ENCODE peak calls at places on chromosome 15, in ten cellular contexts. U is upper lobe of right lung; V is fibroblast of lung; H is natural killer cell treated with Interleukin-12 subunit alpha and Interleukin-12 subunit beta and Interleukin-15 and Interleukin-18, amount 100 ng/mL, for 72 hours; M is mucosa of gallbladder; O is activated naive CD4-positive, alpha-beta T cell; I is Calu3; D is amniotic epithelial cell; L is RWPE1; Q is fibroblast of the conjunctiva. A is an unnamed sample.

GRCh38 chr15:52093539-52094502 is 18.8 kb downstream of the BCL2L10 start:
- DNase-seq in U (no peak), V (peak; percentile 95), H (no peak), M (no peak), O (no peak), I (no peak), D (peak; percentile 98), L (peak; percentile 93), Q (peak; percentile 82), A (no peak)

GRCh38 chr15:68400066-68400456 is 31.9 kb downstream of the ITGA11 start:
- DNase-seq in U (no peak), V (no peak), H (no peak), M (no peak), O (no peak), I (no peak), D (peak; percentile 48), L (no peak), Q (no peak), A (no peak)

GRCh38 chr15:73781038-73781925 is 28.1 kb upstream of the INSYN1 start:
- DNase-seq in U (no peak), V (peak; percentile 9), H (peak; percentile 39), M (no peak), O (no peak), I (peak; percentile 30), D (peak; percentile 49), L (peak; percentile 36), Q (no peak), A (peak; percentile 60)

GRCh38 chr15:64894395-64895056 is 17.2 kb upstream of the ANKDD1A start:
- DNase-seq in U (no peak), V (no peak), H (no peak), M (peak; percentile 43), O (peak; percentile 77), I (no peak), D (no peak), L (no peak), Q (no peak), A (no peak)

GRCh38 chr15:29097168-29097567 is 172.5 kb downstream of the NSMCE3 start:
- DNase-seq in U (no peak), V (no peak), H (no peak), M (no peak), O (no peak), I (no peak), D (no peak), L (no peak), Q (no peak), A (peak; percentile 72)

GRCh38 chr15:89198196-89198595 is 23.2 kb downstream of the RLBP1 start:
- DNase-seq in U (no peak), V (no peak), H (no peak), M (no peak), O (no peak), I (no peak), D (no peak), L (no peak), Q (no peak), A (no peak)

GRCh38 chr15:98956796-98957553 is 50.6 kb downstream of the PGPEP1L start:
- DNase-seq in U (no peak), V (no peak), H (no peak), M (no peak), O (no peak), I (no peak), D (no peak), L (no peak), Q (no peak), A (no peak)

GRCh38 chr15:68411735-68412134 is 20.2 kb downstream of the ITGA11 start:
- DNase-seq in U (no peak), V (no peak), H (no peak), M (peak; percentile 5), O (no peak), I (no peak), D (no peak), L (no peak), Q (no peak), A (peak; percentile 11)

GRCh38 chr15:74869726-74870407 is 3.3 kb downstream of the SCAMP2 start:
- DNase-seq in U (peak; percentile 80), V (no peak), H (no peak), M (peak; percentile 65), O (no peak), I (no peak), D (peak; percentile 27), L (no peak), Q (no peak), A (peak; percentile 89)

GRCh38 chr15:47300596-47300995 is 416.7 kb upstream of the SEMA6D start:
- DNase-seq in U (no peak), V (no peak), H (no peak), M (no peak), O (no peak), I (no peak), D (no peak), L (no peak), Q (no peak), A (no peak)

GRCh38 chr15:63388511-63388910 is 6.9 kb upstream of the CA12 start:
- DNase-seq in U (no peak), V (no peak), H (no peak), M (no peak), O (no peak), I (no peak), D (no peak), L (no peak), Q (no peak), A (no peak)

GRCh38 chr15:31434418-31435255 is 108.0 kb downstream of the KLF13 start:
- DNase-seq in U (peak; percentile 82), V (peak; percentile 90), H (peak; percentile 96), M (peak; percentile 62), O (peak; percentile 72), I (no peak), D (peak; percentile 75), L (peak; percentile 51), Q (no peak), A (peak; percentile 87)

GRCh38 chr15:62568004-62568403 is 402.9 kb upstream of the C2CD4B start:
- DNase-seq in U (no peak), V (no peak), H (no peak), M (no peak), O (no peak), I (no peak), D (no peak), L (no peak), Q (no peak), A (no peak)

GRCh38 chr15:77013786-77014136 is 18.8 kb downstream of the PSTPIP1 start:
- DNase-seq in U (no peak), V (no peak), H (peak; percentile 88), M (peak; percentile 51), O (peak; percentile 64), I (peak; percentile 50), D (no peak), L (peak; percentile 60), Q (no peak), A (no peak)

GRCh38 chr15:35455201-35455600 is 90.8 kb downstream of the DPH6 start:
- DNase-seq in U (no peak), V (peak; percentile 52), H (no peak), M (no peak), O (no peak), I (no peak), D (peak; percentile 59), L (no peak), Q (no peak), A (no peak)

GRCh38 chr15:60520825-60521368 is 42.0 kb upstream of the ICE2 start:
- DNase-seq in U (peak; percentile 68), V (peak; percentile 54), H (peak; percentile 71), M (peak; percentile 77), O (peak; percentile 70), I (peak; percentile 82), D (peak; percentile 57), L (peak; percentile 49), Q (peak; percentile 54), A (no peak)

GRCh38 chr15:52097176-52097575 is 15.4 kb downstream of the BCL2L10 start:
- DNase-seq in U (no peak), V (no peak), H (no peak), M (no peak), O (no peak), I (no peak), D (no peak), L (no peak), Q (no peak), A (no peak)

GRCh38 chr15:50506121-50506520 is 40.3 kb downstream of the USP50 start:
- DNase-seq in U (no peak), V (no peak), H (no peak), M (no peak), O (no peak), I (no peak), D (peak; percentile 38), L (no peak), Q (no peak), A (no peak)